ENCODE peak calls at places on chromosomes 2 and 18, in ten cellular contexts. R is MV-4-11, H is RCC 7860, X is left cardiac atrium, Q is heart left ventricle, M is GM13976, I is nucleus accumbens, V is cardiac fibroblast, A is fibroblast of villous mesenchyme, Y is 8988T. O is an unnamed sample.

GRCh38 chr2:47725808-47726207 is 57.1 kb upstream of the MSH6 start:
- DNase-seq in Q (no peak), V (peak), R (peak), Y (no peak), A (peak), M (no peak), I (no peak), X (no peak), H (no peak), O (peak)

GRCh38 chr2:104656496-104657310 is 197.2 kb upstream of the POU3F3 start:
- DNase-seq in Y (no peak), A (no peak), I (no peak), X (no peak), Q (peak), H (no peak), V (no peak), R (no peak), M (no peak), O (no peak)

GRCh38 chr2:241312082-241312481 is 3.4 kb downstream of the HDLBP start:
- DNase-seq in H (no peak), R (peak), X (no peak), A (peak), M (no peak), Y (no peak), I (no peak), Q (no peak), V (no peak), O (peak)

GRCh38 chr2:36618381-36618780 is 20.4 kb upstream of the FEZ2 start:
- DNase-seq in Q (no peak), X (no peak), A (peak), M (peak), H (peak), Y (no peak), R (peak), I (peak), V (peak), O (peak)

GRCh38 chr2:102558463-102558862 is 60.9 kb upstream of the SLC9A2 start:
- DNase-seq in H (no peak), Y (no peak), Q (no peak), X (no peak), A (peak), R (peak), M (no peak), I (no peak), V (no peak), O (peak)

GRCh38 chr2:150486539-150487484 is 655 bp downstream of the RND3 start:
- DNase-seq in X (peak), V (peak), A (peak), H (no peak), Q (no peak), Y (peak), R (peak), M (peak), I (no peak), O (peak)

GRCh38 chr2:43009448-43009847 is 217.0 kb downstream of the ZFP36L2 start:
- DNase-seq in M (no peak), R (no peak), Y (no peak), Q (no peak), I (no peak), V (no peak), A (peak), X (no peak), H (no peak), O (no peak)

GRCh38 chr18:79406708-79407107 is 11.0 kb downstream of the NFATC1 start:
- DNase-seq in Q (peak), X (peak), M (no peak), I (no peak), H (no peak), V (no peak), R (no peak), A (no peak), Y (no peak), O (no peak)

GRCh38 chr18:73715228-73715670 is 432.4 kb downstream of the FBXO15 start:
- DNase-seq in Q (no peak), A (peak), V (peak), X (peak), M (no peak), I (no peak), H (no peak), R (no peak), Y (no peak), O (peak)

GRCh38 chr18:58043452-58044369 is at the start of gene NEDD4L:
- DNase-seq in V (peak), I (peak), H (peak), M (peak), Q (peak), Y (peak), X (peak), R (peak), A (peak), O (peak)

GRCh38 chr2:37267685-37268084 is 36.2 kb downstream of the NDUFAF7 start:
- DNase-seq in X (no peak), V (no peak), I (no peak), Y (no peak), H (no peak), R (no peak), Q (no peak), A (no peak), M (no peak), O (no peak)

O was measured in amniotic epithelial cell.